ENCODE peak calls at places on chromosomes 2 and 18, in seven cellular contexts. K, B, G, M, V, Q and Z are unnamed samples.

GRCh38 chr2:212264227-212264626 is 274.4 kb downstream of the ERBB4 start:
- DNase-seq in V (no peak), G (no peak), M (no peak), Q (no peak), B (no peak), K (no peak), Z (no peak)

GRCh38 chr2:54657664-54658083 is 65.8 kb upstream of the EML6 start:
- DNase-seq in K (no peak), M (no peak), V (no peak), Q (no peak), G (peak; percentile 48), B (peak; percentile 82), Z (no peak)

GRCh38 chr2:237530472-237531433 is 35.6 kb upstream of the PRLH start:
- DNase-seq in K (no peak), B (no peak), Q (no peak), V (no peak), M (no peak), G (no peak), Z (no peak)

GRCh38 chr18:10140928-10141327 is 227.1 kb downstream of the VAPA start:
- DNase-seq in B (peak; percentile 58), M (no peak), Q (no peak), V (no peak), K (no peak), G (no peak), Z (no peak)

GRCh38 chr2:26352892-26353291 is 6.3 kb upstream of the ADGRF3 start:
- DNase-seq in G (no peak), K (no peak), Q (no peak), M (no peak), B (no peak), V (no peak), Z (no peak)

GRCh38 chr2:143974262-143974661 is 545.7 kb downstream of the ZEB2 start:
- DNase-seq in Q (no peak), G (no peak), V (no peak), M (no peak), K (no peak), B (no peak), Z (no peak)

GRCh38 chr2:138028538-138028937 is 64.3 kb downstream of the HNMT start:
- DNase-seq in G (peak; percentile 96), K (no peak), M (no peak), V (no peak), Q (peak; percentile 39), B (no peak), Z (no peak)

GRCh38 chr2:235088608-235089020 is 136.8 kb downstream of the SH3BP4 start:
- DNase-seq in M (no peak), B (no peak), K (no peak), Q (no peak), V (no peak), G (no peak), Z (no peak)

GRCh38 chr2:66938471-66938967 is 458.6 kb upstream of the ETAA1 start:
- DNase-seq in Q (no peak), B (no peak), G (no peak), M (no peak), K (no peak), V (no peak), Z (no peak)